ENCODE peak calls at places on chromosomes 12 and 14, in four cellular contexts. One of them, this sample, is unnamed.

GRCh38 chr14:79056879-79057278 is 886.7 kb downstream of the NRXN3 start:
- DNase-seq in K562: no peak
- DNase-seq in HepG2: no peak
- DNase-seq in GM12878: no peak
- DNase-seq in this sample: no peak

GRCh38 chr14:74913986-74914573 is 9.0 kb downstream of the RPS6KL1 start:
- DNase-seq in HepG2: peak; percentile 62
- DNase-seq in K562: peak; percentile 47
- DNase-seq in GM12878: no peak
- DNase-seq in this sample: peak; percentile 70

GRCh38 chr12:14871886-14872285 is 13.8 kb downstream of the MGP start:
- DNase-seq in HepG2: no peak
- DNase-seq in K562: no peak
- DNase-seq in GM12878: no peak
- DNase-seq in this sample: no peak

GRCh38 chr12:50764116-50764860 is 387 bp downstream of the ATF1 start:
- DNase-seq in HepG2: no peak
- DNase-seq in GM12878: no peak
- DNase-seq in K562: peak; percentile 85
- DNase-seq in this sample: peak; percentile 69

GRCh38 chr12:87491598-87491997 is 537.6 kb downstream of the C12orf50 start:
- DNase-seq in GM12878: no peak
- DNase-seq in K562: no peak
- DNase-seq in HepG2: no peak
- DNase-seq in this sample: no peak

GRCh38 chr14:104976198-104977007 is 1.8 kb downstream of the AHNAK2 start:
- DNase-seq in GM12878: peak; percentile 5
- DNase-seq in HepG2: peak; percentile 66
- DNase-seq in K562: peak; percentile 71
- DNase-seq in this sample: peak; percentile 82

GRCh38 chr14:61533513-61534255 is 161.6 kb upstream of the HIF1A start:
- DNase-seq in K562: no peak
- DNase-seq in GM12878: no peak
- DNase-seq in HepG2: no peak
- DNase-seq in this sample: no peak

GRCh38 chr14:76846331-76847047 is 20.3 kb downstream of the LRRC74A start:
- DNase-seq in K562: no peak
- DNase-seq in HepG2: no peak
- DNase-seq in GM12878: no peak
- DNase-seq in this sample: no peak

GRCh38 chr14:102523200-102524025 is 13.8 kb upstream of the ANKRD9 start:
- DNase-seq in K562: no peak
- DNase-seq in GM12878: no peak
- DNase-seq in HepG2: no peak
- DNase-seq in this sample: no peak

GRCh38 chr12:121780429-121780828 is 13.1 kb downstream of the RHOF start:
- DNase-seq in HepG2: no peak
- DNase-seq in GM12878: no peak
- DNase-seq in K562: no peak
- DNase-seq in this sample: no peak

GRCh38 chr12:121781751-121782615 is 11.5 kb downstream of the RHOF start:
- DNase-seq in K562: peak; percentile 61
- DNase-seq in GM12878: no peak
- DNase-seq in HepG2: peak; percentile 68
- DNase-seq in this sample: no peak

GRCh38 chr12:121783771-121784170 is 9.7 kb downstream of the RHOF start:
- DNase-seq in K562: no peak
- DNase-seq in HepG2: no peak
- DNase-seq in GM12878: no peak
- DNase-seq in this sample: no peak

GRCh38 chr12:121784460-121784859 is 9.0 kb downstream of the RHOF start:
- DNase-seq in GM12878: no peak
- DNase-seq in HepG2: no peak
- DNase-seq in K562: no peak
- DNase-seq in this sample: no peak

GRCh38 chr12:121782616-121782966 is 10.9 kb downstream of the RHOF start:
- DNase-seq in GM12878: no peak
- DNase-seq in K562: no peak
- DNase-seq in HepG2: no peak
- DNase-seq in this sample: no peak
- TF ChIP-seq FOXM1 in GM12878: no peak
- TF ChIP-seq FOXM1 in K562: no peak
- TF ChIP-seq FOXM1 in HepG2: no peak
- TF ChIP-seq FOXM1 in this sample: no peak

GRCh38 chr14:56056031-56056430 is 62.2 kb upstream of the PELI2 start:
- DNase-seq in GM12878: no peak
- DNase-seq in K562: no peak
- DNase-seq in HepG2: no peak
- DNase-seq in this sample: no peak
- TF ChIP-seq BHLHE40 in GM12878: no peak
- TF ChIP-seq BHLHE40 in K562: no peak
- TF ChIP-seq BHLHE40 in HepG2: no peak
- TF ChIP-seq BHLHE40 in this sample: no peak

DNA sequence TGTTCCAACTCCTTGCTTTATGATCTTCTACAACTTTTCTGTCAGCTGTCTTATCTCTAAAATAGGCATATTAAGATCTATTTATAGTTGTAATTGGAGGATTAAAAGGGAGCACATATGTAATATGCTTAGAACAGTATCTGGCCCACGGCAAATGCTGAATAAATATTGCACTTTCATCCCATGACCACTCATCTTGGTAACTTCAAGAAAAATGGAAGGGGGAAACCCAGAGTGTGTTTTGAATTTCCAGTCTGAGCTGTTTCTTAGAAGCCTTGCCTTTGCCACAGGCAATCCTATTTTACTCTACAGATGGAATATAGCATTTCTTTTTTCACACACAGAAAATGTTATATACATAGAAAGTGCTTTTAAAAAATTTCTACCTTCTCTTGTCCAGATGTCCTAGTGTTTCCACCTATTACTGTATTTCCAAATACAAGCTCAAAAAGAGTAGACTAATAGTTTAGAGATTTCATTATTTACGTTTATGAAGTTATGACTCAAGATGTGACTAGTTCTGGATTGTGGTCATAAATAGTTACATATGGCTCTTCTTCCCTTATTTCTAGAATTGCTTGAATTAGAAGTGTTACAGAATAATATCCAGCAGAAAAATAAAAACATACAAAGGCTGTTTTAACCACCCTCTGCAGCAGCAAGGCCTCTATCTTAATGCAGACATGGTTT is 6.2 kb upstream of the STXBP6 start:
- DNase-seq in K562: no peak
- DNase-seq in HepG2: no peak
- DNase-seq in GM12878: no peak
- DNase-seq in this sample: no peak
- TF ChIP-seq TARDBP in K562: no peak
- TF ChIP-seq TARDBP in HepG2: no peak
- TF ChIP-seq TARDBP in GM12878: no peak
- TF ChIP-seq TARDBP in this sample: no peak

GRCh38 chr12:9223830-9224229 is 15.6 kb upstream of the PZP start:
- DNase-seq in GM12878: no peak
- DNase-seq in K562: no peak
- DNase-seq in HepG2: no peak
- DNase-seq in this sample: no peak

DNA sequence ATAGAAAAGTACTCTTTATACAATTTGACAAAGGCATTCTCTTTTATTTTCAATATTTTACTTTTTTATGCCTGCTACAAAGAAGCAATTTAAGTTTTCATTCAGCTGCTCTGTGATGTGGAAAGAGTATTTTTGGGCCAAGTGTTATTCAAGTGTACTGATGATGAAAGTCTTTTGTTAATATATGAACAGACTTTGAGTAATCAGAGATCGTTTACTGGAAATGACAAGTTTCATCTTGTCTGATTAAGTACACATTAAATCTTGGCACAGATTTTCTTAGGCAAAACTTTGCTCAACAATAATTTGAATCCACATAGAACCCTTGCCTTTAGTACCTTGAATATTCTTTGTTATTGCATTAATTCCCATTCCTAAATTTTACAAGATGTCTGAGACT is 13.3 kb upstream of the PZP start:
- DNase-seq in HepG2: no peak
- DNase-seq in GM12878: no peak
- DNase-seq in K562: no peak
- DNase-seq in this sample: no peak
- TF ChIP-seq FOXM1 in HepG2: no peak
- TF ChIP-seq FOXM1 in GM12878: no peak
- TF ChIP-seq FOXM1 in K562: no peak
- TF ChIP-seq FOXM1 in this sample: no peak

GRCh38 chr14:23300687-23301223 is 1.9 kb downstream of the PPP1R3E start:
- DNase-seq in K562: peak; percentile 32
- DNase-seq in HepG2: peak; percentile 43
- DNase-seq in GM12878: no peak
- DNase-seq in this sample: no peak
- TF ChIP-seq BHLHE40 in K562: no peak
- TF ChIP-seq BHLHE40 in HepG2: no peak
- TF ChIP-seq BHLHE40 in GM12878: no peak
- TF ChIP-seq BHLHE40 in this sample: no peak

GRCh38 chr14:90398315-90398811 is 1.5 kb downstream of the CALM1 start:
- DNase-seq in K562: peak; percentile 21
- DNase-seq in HepG2: no peak
- DNase-seq in GM12878: no peak
- DNase-seq in this sample: peak; percentile 43

GRCh38 chr14:90396342-90397339 is at the start of gene CALM1:
- DNase-seq in K562: peak; percentile 91
- DNase-seq in HepG2: peak; percentile 74
- DNase-seq in GM12878: peak; percentile 52
- DNase-seq in this sample: peak; percentile 89

GRCh38 chr14:90399541-90400444 is 3.0 kb downstream of the CALM1 start:
- DNase-seq in HepG2: peak; percentile 83
- DNase-seq in K562: peak; percentile 86
- DNase-seq in GM12878: peak; percentile 68
- DNase-seq in this sample: peak; percentile 88

GRCh38 chr14:90398841-90399540 is 2.2 kb downstream of the CALM1 start:
- DNase-seq in GM12878: no peak
- DNase-seq in K562: no peak
- DNase-seq in HepG2: no peak
- DNase-seq in this sample: no peak

DNA sequence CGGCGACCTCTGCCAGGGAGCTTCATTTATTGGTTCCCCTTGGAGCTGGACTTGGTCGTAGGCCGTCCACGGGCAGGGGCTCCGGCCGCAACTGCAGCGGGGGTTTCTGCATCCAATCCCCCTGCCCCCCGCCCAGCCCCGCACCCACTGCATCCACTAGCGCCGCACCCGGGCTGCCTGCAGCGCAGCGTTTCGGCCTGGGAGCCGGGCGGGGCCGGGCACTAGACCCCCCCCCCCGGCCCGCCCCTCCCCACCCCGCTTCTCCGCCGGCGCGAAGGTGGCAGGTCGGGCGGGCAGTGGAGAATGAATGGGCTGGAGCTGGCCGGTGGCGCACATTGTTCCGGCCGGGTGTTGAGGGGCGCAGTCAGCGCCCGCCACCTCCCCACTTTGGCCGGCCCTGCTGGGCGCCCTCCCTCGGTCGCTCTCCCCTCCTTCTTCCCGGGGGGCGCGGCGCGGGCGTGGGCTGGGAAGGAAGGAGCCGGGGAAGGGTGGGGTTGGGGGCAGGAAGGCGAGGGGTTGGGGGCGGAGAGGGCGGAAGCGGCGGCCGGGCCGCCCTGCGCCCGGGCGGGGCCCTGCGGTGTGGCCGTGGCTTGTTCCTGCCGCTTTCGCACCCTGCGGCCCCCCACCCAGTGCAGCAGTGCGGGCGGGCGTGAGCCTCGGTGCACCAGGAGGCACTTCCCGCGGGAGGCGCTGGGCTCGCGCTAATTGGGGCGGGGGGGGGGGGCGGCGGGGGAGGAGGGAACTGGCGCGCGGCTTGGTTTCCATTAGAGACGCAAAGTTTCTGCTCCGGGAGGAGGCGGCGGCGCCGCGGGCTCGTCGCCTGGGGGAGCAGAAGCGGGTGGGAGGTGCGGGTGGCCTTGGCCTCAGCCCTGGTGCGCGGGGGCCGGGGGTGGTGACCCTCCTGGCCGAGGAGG is 829 bp downstream of the CALM1 start:
- DNase-seq in K562: peak; percentile 68
- DNase-seq in HepG2: peak; percentile 34
- DNase-seq in GM12878: no peak
- DNase-seq in this sample: peak; percentile 68
- TF ChIP-seq TARDBP in K562: no peak
- TF ChIP-seq TARDBP in HepG2: no peak
- TF ChIP-seq TARDBP in GM12878: no peak
- TF ChIP-seq TARDBP in this sample: no peak

GRCh38 chr12:3048540-3048939 is 28.6 kb upstream of the TSPAN9 start:
- DNase-seq in K562: no peak
- DNase-seq in HepG2: no peak
- DNase-seq in GM12878: no peak
- DNase-seq in this sample: no peak

GRCh38 chr12:3049176-3049575 is 28.0 kb upstream of the TSPAN9 start:
- DNase-seq in GM12878: no peak
- DNase-seq in K562: no peak
- DNase-seq in HepG2: no peak
- DNase-seq in this sample: no peak

GRCh38 chr12:3046441-3047200 is 30.6 kb upstream of the TSPAN9 start:
- DNase-seq in K562: no peak
- DNase-seq in HepG2: no peak
- DNase-seq in GM12878: no peak
- DNase-seq in this sample: no peak

GRCh38 chr12:3047961-3048360 is 29.2 kb upstream of the TSPAN9 start:
- DNase-seq in GM12878: no peak
- DNase-seq in HepG2: no peak
- DNase-seq in K562: no peak
- DNase-seq in this sample: no peak

DNA sequence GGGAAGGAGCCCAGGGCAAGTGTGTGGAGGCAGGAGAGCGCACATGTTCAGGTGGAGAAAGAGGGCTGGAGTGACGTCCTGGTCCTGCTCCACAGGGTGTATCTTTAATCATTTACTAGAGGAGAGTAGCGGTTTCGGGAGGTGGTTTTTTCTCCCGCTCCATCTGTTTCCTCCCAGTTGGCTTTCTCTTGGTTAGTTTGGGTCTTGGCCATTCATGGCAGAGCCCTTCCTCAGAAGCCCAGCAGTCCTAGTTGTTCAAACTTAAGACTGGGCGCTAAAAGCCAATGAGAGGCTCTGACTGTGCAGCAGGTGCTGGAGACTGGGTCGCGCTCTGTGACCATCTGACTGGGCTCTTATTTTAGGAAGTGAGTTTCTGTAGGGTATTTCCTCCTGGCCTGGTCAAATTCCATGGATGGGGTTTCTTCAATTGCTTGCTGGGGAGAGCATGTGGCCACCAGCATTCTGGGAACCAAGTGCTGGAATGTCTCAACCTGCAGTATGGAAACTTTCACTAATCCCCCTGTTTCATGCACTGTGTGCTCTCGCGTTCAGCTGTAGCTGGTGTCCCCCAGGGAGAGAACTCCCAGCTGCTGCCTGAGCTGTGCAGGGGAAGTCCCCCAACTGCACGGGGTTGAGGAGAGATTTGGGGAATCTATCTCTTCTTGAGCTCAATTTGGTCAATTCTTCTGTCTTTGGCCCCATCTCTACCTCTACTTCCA is 27.4 kb upstream of the TSPAN9 start:
- DNase-seq in HepG2: no peak
- DNase-seq in K562: no peak
- DNase-seq in GM12878: no peak
- DNase-seq in this sample: no peak
- TF ChIP-seq FOXM1 in HepG2: no peak
- TF ChIP-seq FOXM1 in K562: no peak
- TF ChIP-seq FOXM1 in GM12878: no peak
- TF ChIP-seq FOXM1 in this sample: no peak

GRCh38 chr12:43675048-43675904 is 83.3 kb downstream of the PUS7L start:
- DNase-seq in HepG2: no peak
- DNase-seq in GM12878: no peak
- DNase-seq in K562: no peak
- DNase-seq in this sample: no peak

GRCh38 chr12:43676183-43676813 is 82.3 kb downstream of the PUS7L start:
- DNase-seq in K562: peak; percentile 55
- DNase-seq in HepG2: peak; percentile 45
- DNase-seq in GM12878: peak; percentile 8
- DNase-seq in this sample: peak; percentile 59
- TF ChIP-seq BHLHE40 in K562: no peak
- TF ChIP-seq BHLHE40 in HepG2: no peak
- TF ChIP-seq BHLHE40 in GM12878: no peak
- TF ChIP-seq BHLHE40 in this sample: no peak